ENCODE peak calls at places on chromosomes 1 and 21, in ten cellular contexts. O is RPMI8226, H is fibroblast of mammary gland, D is ovary, G is GM12892, B is AG08396, Q is LoVo, X is uterus, J is HT1080, K is hepatic stellate cell. Z is an unnamed sample.
A peak's percentile ranks its signal among the peaks of the same experiment; 100 is the strongest.

GRCh38 chr1:159076753-159077656 is at the start of gene AIM2:
- DNase-seq in O (peak; percentile 60), H (peak; percentile 46), D (no peak), G (peak; percentile 32), B (no peak), Q (no peak), X (no peak), J (peak; percentile 94), K (no peak), Z (no peak)

GRCh38 chr1:21673277-21673780 is 4.2 kb upstream of the RAP1GAP start:
- DNase-seq in O (no peak), H (peak; percentile 70), D (peak; percentile 61), G (no peak), B (peak; percentile 73), Q (no peak), X (peak; percentile 41), J (no peak), K (peak; percentile 38), Z (peak; percentile 28)

GRCh38 chr1:58789322-58789856 is 5.5 kb upstream of the JUN start:
- DNase-seq in O (no peak), H (no peak), D (no peak), G (no peak), B (no peak), Q (peak; percentile 30), X (no peak), J (no peak), K (no peak), Z (no peak)

GRCh38 chr1:53092659-53093450 is 30.8 kb downstream of the PODN start:
- DNase-seq in O (no peak), H (no peak), D (no peak), G (no peak), B (no peak), Q (no peak), X (no peak), J (no peak), K (no peak), Z (no peak)

GRCh38 chr21:35026617-35027557 is 22.2 kb downstream of the RUNX1 start:
- DNase-seq in O (peak; percentile 94), H (no peak), D (no peak), G (no peak), B (no peak), Q (no peak), X (no peak), J (no peak), K (no peak), Z (peak; percentile 62)

GRCh38 chr1:54405894-54406293 is 300 bp downstream of the SSBP3 start:
- DNase-seq in O (no peak), H (no peak), D (no peak), G (no peak), B (no peak), Q (no peak), X (peak; percentile 34), J (no peak), K (no peak), Z (no peak)

GRCh38 chr1:95369985-95370670 is 136.1 kb downstream of the RWDD3 start:
- DNase-seq in O (no peak), H (no peak), D (no peak), G (no peak), B (no peak), Q (no peak), X (no peak), J (peak; percentile 43), K (no peak), Z (no peak)

GRCh38 chr1:162145966-162146696 is 76.6 kb downstream of the NOS1AP start:
- DNase-seq in O (no peak), H (no peak), D (no peak), G (no peak), B (no peak), Q (no peak), X (no peak), J (no peak), K (no peak), Z (no peak)

Z was measured in brain microvascular endothelial cell.